ENCODE peak calls at places on chromosomes 7 and 10, in ten cellular contexts. One of them, this sample, is unnamed.

GRCh38 chr10:131897297-131897899 is 3.4 kb upstream of the PPP2R2D start:
- DNase-seq in HCT116: no peak
- DNase-seq in K562: peak
- DNase-seq in dorsolateral prefrontal cortex: no peak
- DNase-seq in PC-3: no peak
- DNase-seq in H7: no peak
- DNase-seq in fibroblast of villous mesenchyme: peak
- DNase-seq in mammary epithelial cell: no peak
- DNase-seq in body of pancreas: no peak
- DNase-seq in colonic mucosa: no peak
- DNase-seq in this sample: no peak

GRCh38 chr10:22316286-22317120 is at the start of gene COMMD3:
- DNase-seq in HCT116: no peak
- DNase-seq in K562: peak
- DNase-seq in dorsolateral prefrontal cortex: peak
- DNase-seq in PC-3: peak
- DNase-seq in H7: peak
- DNase-seq in fibroblast of villous mesenchyme: peak
- DNase-seq in mammary epithelial cell: peak
- DNase-seq in body of pancreas: peak
- DNase-seq in colonic mucosa: peak
- DNase-seq in this sample: peak

GRCh38 chr7:80929619-80930018 is 10.8 kb upstream of the SEMA3C start:
- DNase-seq in HCT116: no peak
- DNase-seq in K562: no peak
- DNase-seq in dorsolateral prefrontal cortex: no peak
- DNase-seq in PC-3: peak
- DNase-seq in H7: no peak
- DNase-seq in fibroblast of villous mesenchyme: no peak
- DNase-seq in mammary epithelial cell: peak
- DNase-seq in body of pancreas: no peak
- DNase-seq in colonic mucosa: no peak
- DNase-seq in this sample: peak

GRCh38 chr10:48437546-48437945 is 131.1 kb downstream of the MAPK8 start:
- DNase-seq in HCT116: no peak
- DNase-seq in K562: no peak
- DNase-seq in dorsolateral prefrontal cortex: no peak
- DNase-seq in PC-3: no peak
- DNase-seq in H7: no peak
- DNase-seq in fibroblast of villous mesenchyme: no peak
- DNase-seq in mammary epithelial cell: no peak
- DNase-seq in body of pancreas: no peak
- DNase-seq in colonic mucosa: no peak
- DNase-seq in this sample: no peak

GRCh38 chr10:14329609-14330246 is 996 bp downstream of the FRMD4A start:
- DNase-seq in HCT116: no peak
- DNase-seq in K562: no peak
- DNase-seq in dorsolateral prefrontal cortex: peak
- DNase-seq in PC-3: no peak
- DNase-seq in H7: peak
- DNase-seq in fibroblast of villous mesenchyme: no peak
- DNase-seq in mammary epithelial cell: no peak
- DNase-seq in body of pancreas: no peak
- DNase-seq in colonic mucosa: no peak
- DNase-seq in this sample: no peak

GRCh38 chr7:94223375-94224084 is 171.2 kb upstream of the COL1A2 start:
- DNase-seq in HCT116: peak
- DNase-seq in K562: no peak
- DNase-seq in dorsolateral prefrontal cortex: no peak
- DNase-seq in PC-3: peak
- DNase-seq in H7: peak
- DNase-seq in fibroblast of villous mesenchyme: peak
- DNase-seq in mammary epithelial cell: peak
- DNase-seq in body of pancreas: no peak
- DNase-seq in colonic mucosa: no peak
- DNase-seq in this sample: peak

GRCh38 chr7:152341039-152341913 is 94.5 kb downstream of the KMT2C start:
- DNase-seq in HCT116: peak
- DNase-seq in K562: peak
- DNase-seq in dorsolateral prefrontal cortex: peak
- DNase-seq in PC-3: peak
- DNase-seq in H7: peak
- DNase-seq in fibroblast of villous mesenchyme: peak
- DNase-seq in mammary epithelial cell: peak
- DNase-seq in body of pancreas: peak
- DNase-seq in colonic mucosa: peak
- DNase-seq in this sample: peak

GRCh38 chr7:100122568-100122967 is 3.1 kb downstream of the CNPY4 start:
- DNase-seq in HCT116: no peak
- DNase-seq in K562: peak
- DNase-seq in dorsolateral prefrontal cortex: no peak
- DNase-seq in PC-3: no peak
- DNase-seq in H7: peak
- DNase-seq in fibroblast of villous mesenchyme: no peak
- DNase-seq in mammary epithelial cell: no peak
- DNase-seq in body of pancreas: no peak
- DNase-seq in colonic mucosa: no peak
- DNase-seq in this sample: no peak

GRCh38 chr10:4450981-4451501 is 375.0 kb upstream of the AKR1E2 start:
- DNase-seq in HCT116: no peak
- DNase-seq in K562: no peak
- DNase-seq in dorsolateral prefrontal cortex: no peak
- DNase-seq in PC-3: no peak
- DNase-seq in H7: no peak
- DNase-seq in fibroblast of villous mesenchyme: peak
- DNase-seq in mammary epithelial cell: peak
- DNase-seq in body of pancreas: no peak
- DNase-seq in colonic mucosa: no peak
- DNase-seq in this sample: peak

GRCh38 chr7:140478361-140479061 is 794 bp downstream of the MKRN1 start:
- DNase-seq in HCT116: no peak
- DNase-seq in K562: peak
- DNase-seq in dorsolateral prefrontal cortex: peak
- DNase-seq in PC-3: peak
- DNase-seq in H7: peak
- DNase-seq in fibroblast of villous mesenchyme: peak
- DNase-seq in mammary epithelial cell: peak
- DNase-seq in body of pancreas: peak
- DNase-seq in colonic mucosa: peak
- DNase-seq in this sample: peak

GRCh38 chr7:93219877-93220276 is 6.4 kb downstream of the HEPACAM2 start:
- DNase-seq in HCT116: no peak
- DNase-seq in K562: peak
- DNase-seq in dorsolateral prefrontal cortex: no peak
- DNase-seq in PC-3: no peak
- DNase-seq in H7: no peak
- DNase-seq in fibroblast of villous mesenchyme: no peak
- DNase-seq in mammary epithelial cell: no peak
- DNase-seq in body of pancreas: no peak
- DNase-seq in colonic mucosa: no peak
- DNase-seq in this sample: no peak

GRCh38 chr10:51341216-51341615 is 266.9 kb downstream of the PRKG1 start:
- DNase-seq in HCT116: no peak
- DNase-seq in K562: no peak
- DNase-seq in dorsolateral prefrontal cortex: no peak
- DNase-seq in PC-3: peak
- DNase-seq in H7: no peak
- DNase-seq in fibroblast of villous mesenchyme: no peak
- DNase-seq in mammary epithelial cell: peak
- DNase-seq in body of pancreas: no peak
- DNase-seq in colonic mucosa: peak
- DNase-seq in this sample: peak

GRCh38 chr10:1094112-1095057 is 38.2 kb downstream of the WDR37 start:
- DNase-seq in HCT116: no peak
- DNase-seq in K562: no peak
- DNase-seq in dorsolateral prefrontal cortex: no peak
- DNase-seq in PC-3: no peak
- DNase-seq in H7: no peak
- DNase-seq in fibroblast of villous mesenchyme: no peak
- DNase-seq in mammary epithelial cell: peak
- DNase-seq in body of pancreas: no peak
- DNase-seq in colonic mucosa: no peak
- DNase-seq in this sample: no peak

GRCh38 chr10:103736763-103737162 is 118.6 kb downstream of the SH3PXD2A start:
- DNase-seq in HCT116: peak
- DNase-seq in K562: peak
- DNase-seq in dorsolateral prefrontal cortex: no peak
- DNase-seq in PC-3: peak
- DNase-seq in H7: peak
- DNase-seq in fibroblast of villous mesenchyme: no peak
- DNase-seq in mammary epithelial cell: peak
- DNase-seq in body of pancreas: no peak
- DNase-seq in colonic mucosa: no peak
- DNase-seq in this sample: no peak

GRCh38 chr10:103736044-103736443 is 119.3 kb downstream of the SH3PXD2A start:
- DNase-seq in HCT116: no peak
- DNase-seq in K562: no peak
- DNase-seq in dorsolateral prefrontal cortex: no peak
- DNase-seq in PC-3: no peak
- DNase-seq in H7: no peak
- DNase-seq in fibroblast of villous mesenchyme: no peak
- DNase-seq in mammary epithelial cell: peak
- DNase-seq in body of pancreas: no peak
- DNase-seq in colonic mucosa: no peak
- DNase-seq in this sample: no peak

GRCh38 chr10:103732339-103732738 is 123.0 kb downstream of the SH3PXD2A start:
- DNase-seq in HCT116: no peak
- DNase-seq in K562: no peak
- DNase-seq in dorsolateral prefrontal cortex: no peak
- DNase-seq in PC-3: no peak
- DNase-seq in H7: no peak
- DNase-seq in fibroblast of villous mesenchyme: no peak
- DNase-seq in mammary epithelial cell: no peak
- DNase-seq in body of pancreas: peak
- DNase-seq in colonic mucosa: no peak
- DNase-seq in this sample: no peak

GRCh38 chr10:103733002-103733419 is 122.4 kb downstream of the SH3PXD2A start:
- DNase-seq in HCT116: no peak
- DNase-seq in K562: no peak
- DNase-seq in dorsolateral prefrontal cortex: no peak
- DNase-seq in PC-3: no peak
- DNase-seq in H7: no peak
- DNase-seq in fibroblast of villous mesenchyme: no peak
- DNase-seq in mammary epithelial cell: no peak
- DNase-seq in body of pancreas: no peak
- DNase-seq in colonic mucosa: no peak
- DNase-seq in this sample: no peak

DNA sequence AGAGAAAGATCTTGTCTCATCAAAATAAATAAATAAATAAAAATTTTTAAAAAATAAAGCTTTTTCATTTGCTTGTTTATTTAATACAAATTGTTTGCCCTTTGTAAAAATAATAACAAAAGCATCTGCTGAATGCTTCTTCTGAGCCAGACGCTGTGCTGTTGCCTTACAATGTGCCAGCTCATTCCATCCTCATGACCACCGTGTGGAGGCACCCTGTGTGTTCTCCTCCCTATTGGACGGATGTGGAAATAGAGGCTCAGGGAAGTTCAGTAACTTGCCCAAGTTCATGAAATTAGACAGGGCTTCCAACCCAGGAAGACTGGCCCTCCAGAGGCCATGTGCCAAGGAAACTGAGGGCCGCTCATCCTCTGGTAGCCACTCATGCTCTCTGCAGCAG is 120.6 kb downstream of the SH3PXD2A start:
- DNase-seq in HCT116: no peak
- DNase-seq in K562: no peak
- DNase-seq in dorsolateral prefrontal cortex: no peak
- DNase-seq in PC-3: no peak
- DNase-seq in H7: no peak
- DNase-seq in fibroblast of villous mesenchyme: no peak
- DNase-seq in mammary epithelial cell: no peak
- DNase-seq in body of pancreas: no peak
- DNase-seq in colonic mucosa: no peak
- DNase-seq in this sample: no peak
- H3K4me3 ChIP-seq in HCT116: no peak
- H3K4me3 ChIP-seq in K562: no peak
- H3K4me3 ChIP-seq in dorsolateral prefrontal cortex: no peak
- H3K4me3 ChIP-seq in PC-3: no peak
- H3K4me3 ChIP-seq in H7: no peak
- H3K4me3 ChIP-seq in fibroblast of villous mesenchyme: no peak
- H3K4me3 ChIP-seq in mammary epithelial cell: no peak
- H3K4me3 ChIP-seq in body of pancreas: no peak
- H3K4me3 ChIP-seq in colonic mucosa: no peak
- H3K4me3 ChIP-seq in this sample: no peak

GRCh38 chr7:77699056-77699455 is 2.8 kb downstream of the RSBN1L start:
- DNase-seq in HCT116: no peak
- DNase-seq in K562: no peak
- DNase-seq in dorsolateral prefrontal cortex: no peak
- DNase-seq in PC-3: no peak
- DNase-seq in H7: no peak
- DNase-seq in fibroblast of villous mesenchyme: no peak
- DNase-seq in mammary epithelial cell: peak
- DNase-seq in body of pancreas: no peak
- DNase-seq in colonic mucosa: no peak
- DNase-seq in this sample: no peak
- H3K4me3 ChIP-seq in HCT116: no peak
- H3K4me3 ChIP-seq in K562: peak
- H3K4me3 ChIP-seq in dorsolateral prefrontal cortex: peak
- H3K4me3 ChIP-seq in PC-3: peak
- H3K4me3 ChIP-seq in H7: no peak
- H3K4me3 ChIP-seq in fibroblast of villous mesenchyme: peak
- H3K4me3 ChIP-seq in mammary epithelial cell: peak
- H3K4me3 ChIP-seq in body of pancreas: no peak
- H3K4me3 ChIP-seq in colonic mucosa: no peak
- H3K4me3 ChIP-seq in this sample: no peak

DNA sequence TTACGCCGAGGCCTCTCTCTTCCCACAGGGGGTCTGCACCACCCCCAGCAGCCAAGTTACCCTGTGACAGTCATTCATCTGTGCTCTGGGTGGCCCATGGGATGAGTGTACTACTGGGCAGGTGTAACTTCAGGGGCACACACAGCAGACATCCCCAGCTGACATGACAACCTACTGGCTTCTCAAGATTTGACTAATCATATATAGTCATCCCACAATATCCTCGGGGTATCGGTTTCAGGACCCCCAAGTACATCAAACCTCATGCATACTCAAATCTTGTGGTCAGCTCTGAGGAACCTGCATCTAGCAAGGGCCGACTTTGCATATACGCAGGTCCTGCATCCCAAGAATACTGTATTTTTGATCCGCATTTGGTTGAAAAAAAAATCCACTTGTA is 336.9 kb upstream of the C7orf33 start:
- DNase-seq in HCT116: no peak
- DNase-seq in K562: no peak
- DNase-seq in dorsolateral prefrontal cortex: no peak
- DNase-seq in PC-3: no peak
- DNase-seq in H7: no peak
- DNase-seq in fibroblast of villous mesenchyme: no peak
- DNase-seq in mammary epithelial cell: no peak
- DNase-seq in body of pancreas: no peak
- DNase-seq in colonic mucosa: no peak
- DNase-seq in this sample: no peak
- H3K4me3 ChIP-seq in HCT116: no peak
- H3K4me3 ChIP-seq in K562: no peak
- H3K4me3 ChIP-seq in dorsolateral prefrontal cortex: no peak
- H3K4me3 ChIP-seq in PC-3: no peak
- H3K4me3 ChIP-seq in H7: no peak
- H3K4me3 ChIP-seq in fibroblast of villous mesenchyme: no peak
- H3K4me3 ChIP-seq in mammary epithelial cell: no peak
- H3K4me3 ChIP-seq in body of pancreas: no peak
- H3K4me3 ChIP-seq in colonic mucosa: no peak
- H3K4me3 ChIP-seq in this sample: no peak

GRCh38 chr7:81949306-81949705 is 179.5 kb upstream of the HGF start:
- DNase-seq in HCT116: no peak
- DNase-seq in K562: no peak
- DNase-seq in dorsolateral prefrontal cortex: no peak
- DNase-seq in PC-3: no peak
- DNase-seq in H7: no peak
- DNase-seq in fibroblast of villous mesenchyme: no peak
- DNase-seq in mammary epithelial cell: no peak
- DNase-seq in body of pancreas: no peak
- DNase-seq in colonic mucosa: no peak
- DNase-seq in this sample: peak
- H3K4me3 ChIP-seq in HCT116: no peak
- H3K4me3 ChIP-seq in K562: no peak
- H3K4me3 ChIP-seq in dorsolateral prefrontal cortex: no peak
- H3K4me3 ChIP-seq in PC-3: no peak
- H3K4me3 ChIP-seq in H7: no peak
- H3K4me3 ChIP-seq in fibroblast of villous mesenchyme: no peak
- H3K4me3 ChIP-seq in mammary epithelial cell: no peak
- H3K4me3 ChIP-seq in body of pancreas: no peak
- H3K4me3 ChIP-seq in colonic mucosa: no peak
- H3K4me3 ChIP-seq in this sample: no peak

This sample was measured in cardiac fibroblast.